ENCODE peak calls at places on chromosomes 11 and 22, in seven cellular contexts. F is NCI-H446, I is bronchial epithelial cell, X is NCI-H460, V is activated gamma-delta T cell treated with Interleukin-2 at 50 U/mL for 16 hours, R is B cell, M is nucleus accumbens. E is an unnamed sample.

GRCh38 chr11:76830639-76831312 is 29.9 kb upstream of the ACER3 start:
- DNase-seq in F (peak; percentile 92), I (peak; percentile 56), X (no peak), V (no peak), R (no peak), M (no peak), E (no peak)

GRCh38 chr11:68350759-68351449 is 38.5 kb downstream of the LRP5 start:
- DNase-seq in F (no peak), I (no peak), X (no peak), V (no peak), R (no peak), M (no peak), E (no peak)

GRCh38 chr22:48335442-48336139 is 1492.1 kb downstream of the BRD1 start:
- DNase-seq in F (no peak), I (no peak), X (no peak), V (no peak), R (no peak), M (no peak), E (peak; percentile 11)

GRCh38 chr22:43882122-43882767 is 9.6 kb downstream of the PNPLA5 start:
- DNase-seq in F (no peak), I (no peak), X (no peak), V (no peak), R (no peak), M (no peak), E (no peak)

GRCh38 chr11:33735426-33736147 is 636 bp downstream of the CD59 start:
- DNase-seq in F (no peak), I (no peak), X (no peak), V (peak; percentile 21), R (peak; percentile 64), M (peak; percentile 24), E (no peak)

GRCh38 chr11:8913961-8914660 is 3.1 kb downstream of the AKIP1 start:
- DNase-seq in F (peak; percentile 23), I (peak; percentile 28), X (peak; percentile 11), V (peak; percentile 45), R (peak; percentile 54), M (no peak), E (no peak)

GRCh38 chr11:45436966-45437365 is 150.8 kb upstream of the SYT13 start:
- DNase-seq in F (no peak), I (peak; percentile 13), X (no peak), V (no peak), R (no peak), M (no peak), E (no peak)

GRCh38 chr11:34915136-34916013 is 804 bp downstream of the APIP start:
- DNase-seq in F (no peak), I (peak; percentile 35), X (no peak), V (no peak), R (no peak), M (no peak), E (no peak)

GRCh38 chr22:41380993-41381328 is 781 bp upstream of the TEF start:
- DNase-seq in F (no peak), I (peak; percentile 42), X (peak; percentile 16), V (no peak), R (no peak), M (no peak), E (peak; percentile 84)

GRCh38 chr11:94494200-94494545 is 389 bp downstream of the ANKRD49 start:
- DNase-seq in F (no peak), I (no peak), X (no peak), V (no peak), R (no peak), M (no peak), E (no peak)

GRCh38 chr22:36954251-36955014 is 41.0 kb downstream of the CSF2RB start:
- DNase-seq in F (no peak), I (no peak), X (no peak), V (no peak), R (no peak), M (no peak), E (no peak)

GRCh38 chr11:87224486-87224885 is 186.8 kb downstream of the TMEM135 start:
- DNase-seq in F (no peak), I (no peak), X (no peak), V (no peak), R (no peak), M (no peak), E (no peak)

GRCh38 chr11:46210133-46210636 is 67.3 kb upstream of the CREB3L1 start:
- DNase-seq in F (no peak), I (peak; percentile 68), X (no peak), V (no peak), R (no peak), M (no peak), E (no peak)

GRCh38 chr11:61347916-61348461 is 13.7 kb downstream of the CYB561A3 start:
- DNase-seq in F (no peak), I (no peak), X (no peak), V (no peak), R (no peak), M (no peak), E (no peak)

E was measured in SJSA1.